ENCODE peak calls at places on chromosomes 3 and 15, in six cellular contexts. P is GM13977; K is CD8-positive, alpha-beta T cell; C is DMS53; D is EH; I is stimulated activated CD8-positive, alpha-beta memory T cell treated with anti-CD3 and anti-CD28 coated beads, Interleukin-7, amount 100 ng/mL, for 24 hours. Z is an unnamed sample.

GRCh38 chr15:66178531-66178910 is 75.0 kb downstream of the MEGF11 start:
- DNase-seq in P (no peak), K (no peak), C (no peak), D (no peak), I (no peak), Z (no peak)

GRCh38 chr3:34183114-34183513 is 384.7 kb downstream of the PDCD6IP start:
- DNase-seq in P (no peak), K (no peak), C (peak), D (no peak), I (no peak), Z (no peak)

GRCh38 chr3:157065201-157065600 is 94.7 kb downstream of the CCNL1 start:
- DNase-seq in P (no peak), K (no peak), C (no peak), D (no peak), I (no peak), Z (no peak)

GRCh38 chr15:57505949-57506391 is 85.7 kb upstream of the MYZAP start:
- DNase-seq in P (no peak), K (no peak), C (peak), D (peak), I (no peak), Z (peak)

GRCh38 chr3:66633564-66633963 is 132.7 kb upstream of the LRIG1 start:
- DNase-seq in P (no peak), K (no peak), C (peak), D (no peak), I (no peak), Z (no peak)

GRCh38 chr3:169082076-169082475 is 581.4 kb downstream of the MECOM start:
- DNase-seq in P (no peak), K (no peak), C (no peak), D (no peak), I (no peak), Z (no peak)

GRCh38 chr15:66276546-66276945 is 16.8 kb upstream of the DIS3L start:
- DNase-seq in P (no peak), K (no peak), C (no peak), D (no peak), I (no peak), Z (no peak)

GRCh38 chr3:42762046-42762724 is 10.9 kb downstream of the CCDC13 start:
- DNase-seq in P (no peak), K (no peak), C (no peak), D (no peak), I (no peak), Z (no peak)

GRCh38 chr3:27556854-27557253 is 72.7 kb upstream of the SLC4A7 start:
- DNase-seq in P (no peak), K (no peak), C (no peak), D (peak), I (no peak), Z (no peak)

GRCh38 chr3:63934484-63934883 is 22.3 kb upstream of the SCAANT1 start:
- DNase-seq in P (no peak), K (peak), C (no peak), D (no peak), I (no peak), Z (peak)

GRCh38 chr15:31970007-31970406 is 60.3 kb upstream of the CHRNA7 start:
- DNase-seq in P (no peak), K (no peak), C (no peak), D (no peak), I (no peak), Z (no peak)

GRCh38 chr15:99096173-99096893 is 8.5 kb upstream of the SYNM start:
- DNase-seq in P (no peak), K (no peak), C (no peak), D (no peak), I (no peak), Z (no peak)